ENCODE peak calls at places on chromosomes 12 and 14, in four cellular contexts. F is K562, W is A549, S is GM12878. D is an unnamed sample.

GRCh38 chr12:56408799-56409417 is 40.3 kb downstream of the TIMELESS start:
- DNase-seq in F (no peak), W (no peak), S (no peak), D (peak)

GRCh38 chr12:64837427-64837826 is 13.0 kb downstream of the TBC1D30 start:
- DNase-seq in F (no peak), W (no peak), S (no peak), D (no peak)

GRCh38 chr12:113328368-113328889 is 6.5 kb downstream of the SLC8B1 start:
- DNase-seq in F (no peak), W (no peak), S (no peak), D (no peak)

GRCh38 chr12:86117711-86118110 is 138.5 kb downstream of the MGAT4C start:
- DNase-seq in F (no peak), W (no peak), S (no peak), D (no peak)

GRCh38 chr14:31487891-31488290 is at the start of gene GPR33:
- DNase-seq in F (no peak), W (no peak), S (no peak), D (no peak)

GRCh38 chr14:70317969-70318634 is 41.4 kb downstream of the COX16 start:
- DNase-seq in F (peak), W (peak), S (peak), D (peak)

GRCh38 chr14:36942522-36943245 is 229.7 kb downstream of the SLC25A21 start:
- DNase-seq in F (peak), W (no peak), S (no peak), D (no peak)

GRCh38 chr12:13210543-13211190 is 14.1 kb downstream of the EMP1 start:
- DNase-seq in F (no peak), W (no peak), S (no peak), D (no peak)

GRCh38 chr12:76455582-76456345 is 103.8 kb downstream of the OSBPL8 start:
- DNase-seq in F (peak), W (peak), S (peak), D (peak)

GRCh38 chr12:115383668-115384067 is 699.7 kb upstream of the TBX3 start:
- DNase-seq in F (no peak), W (no peak), S (no peak), D (no peak)

GRCh38 chr14:97266653-97267052 is 469.5 kb downstream of the VRK1 start:
- DNase-seq in F (no peak), W (peak), S (no peak), D (peak)

GRCh38 chr12:46702581-46703344 is 123.0 kb downstream of the SLC38A4 start:
- DNase-seq in F (no peak), W (no peak), S (no peak), D (no peak)

GRCh38 chr12:11814362-11814761 is 164.9 kb downstream of the ETV6 start:
- DNase-seq in F (no peak), W (no peak), S (no peak), D (peak)

GRCh38 chr12:114628199-114628598 is 55.8 kb downstream of the TBX3 start:
- DNase-seq in F (no peak), W (no peak), S (no peak), D (peak)

GRCh38 chr12:16165506-16165905 is 112.0 kb downstream of the SLC15A5 start:
- DNase-seq in F (peak), W (peak), S (no peak), D (peak)

GRCh38 chr14:54894995-54895394 is 7.6 kb downstream of the GCH1 start:
- DNase-seq in F (no peak), W (no peak), S (no peak), D (no peak)

GRCh38 chr12:94290353-94290752 is 142.0 kb downstream of the PLXNC1 start:
- DNase-seq in F (peak), W (no peak), S (no peak), D (no peak)

GRCh38 chr14:19878029-19878642 is 3.2 kb downstream of the OR4K2 start:
- DNase-seq in F (peak), W (no peak), S (no peak), D (peak)

GRCh38 chr14:100103261-100104005 is 38.2 kb downstream of the EVL start:
- DNase-seq in F (no peak), W (no peak), S (no peak), D (no peak)

GRCh38 chr12:68587448-68587873 is 23.2 kb upstream of the RAP1B start:
- DNase-seq in F (no peak), W (no peak), S (peak), D (no peak)

GRCh38 chr14:102592969-102593840 is 756 bp downstream of the RCOR1 start:
- DNase-seq in F (peak), W (peak), S (no peak), D (no peak)

GRCh38 chr14:93683241-93683640 is 105.0 kb downstream of the PRIMA1 start:
- DNase-seq in F (peak), W (no peak), S (no peak), D (no peak)

GRCh38 chr12:119176267-119177055 is 2.3 kb upstream of the HSPB8 start:
- DNase-seq in F (no peak), W (peak), S (no peak), D (peak)

GRCh38 chr12:122297494-122297893 is 31.2 kb upstream of the VPS33A start:
- DNase-seq in F (no peak), W (no peak), S (no peak), D (no peak)

GRCh38 chr14:55942101-55942645 is 176.0 kb upstream of the PELI2 start:
- DNase-seq in F (no peak), W (no peak), S (no peak), D (no peak)

GRCh38 chr12:28905220-28905940 is 243.7 kb upstream of the FAR2 start:
- DNase-seq in F (no peak), W (no peak), S (no peak), D (no peak)

GRCh38 chr14:83867871-83868270 is 1662.1 kb upstream of the FLRT2 start:
- DNase-seq in F (no peak), W (no peak), S (no peak), D (no peak)

DNA sequence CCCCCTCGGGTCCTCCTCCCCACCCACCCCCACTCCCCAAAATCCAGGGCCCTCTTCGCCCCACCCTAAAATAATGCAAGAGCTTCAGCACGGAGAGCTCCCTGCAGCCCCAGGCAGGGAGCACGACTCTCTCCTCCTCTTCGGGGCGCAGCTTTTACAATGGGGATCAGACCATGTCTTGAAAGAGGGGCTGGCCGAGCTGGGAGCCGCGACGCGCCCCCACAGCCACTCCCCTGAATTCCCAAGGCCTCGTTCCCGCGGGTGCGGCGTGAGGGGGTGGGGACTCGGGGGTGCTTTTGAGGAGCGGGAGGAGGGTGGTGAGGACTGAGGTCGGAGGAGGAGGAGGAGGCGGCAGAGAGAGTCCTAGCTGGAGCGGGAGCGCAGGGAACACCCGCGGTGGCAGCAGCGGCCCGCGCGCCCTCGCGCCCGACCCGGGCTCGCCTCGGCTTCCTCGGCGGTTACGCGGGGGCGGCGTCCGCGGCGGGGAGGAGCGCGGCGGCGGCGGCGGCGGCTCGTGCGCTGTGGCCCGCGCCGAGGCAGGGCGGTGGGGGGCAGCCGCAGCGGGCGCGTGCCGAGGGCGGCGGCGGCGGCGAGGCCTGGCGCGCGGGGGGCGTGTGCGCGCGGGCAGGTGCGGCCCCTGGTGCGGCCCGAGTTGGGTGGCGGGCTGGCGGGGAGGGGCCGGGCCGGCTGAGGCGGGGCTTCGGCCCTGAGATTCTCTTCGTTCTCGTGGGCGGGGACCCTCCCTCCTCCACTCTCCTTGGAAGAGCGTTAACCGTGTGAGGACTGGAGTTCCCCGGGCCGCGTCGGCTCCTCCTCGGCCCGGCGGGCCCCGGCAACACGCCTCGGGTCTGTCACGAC is at the start of gene ANKS1B:
- DNase-seq in F (peak), W (peak), S (no peak), D (no peak)
- TF ChIP-seq ESRRA in F (no peak), W (no peak), S (no peak), D (no peak)

DNA sequence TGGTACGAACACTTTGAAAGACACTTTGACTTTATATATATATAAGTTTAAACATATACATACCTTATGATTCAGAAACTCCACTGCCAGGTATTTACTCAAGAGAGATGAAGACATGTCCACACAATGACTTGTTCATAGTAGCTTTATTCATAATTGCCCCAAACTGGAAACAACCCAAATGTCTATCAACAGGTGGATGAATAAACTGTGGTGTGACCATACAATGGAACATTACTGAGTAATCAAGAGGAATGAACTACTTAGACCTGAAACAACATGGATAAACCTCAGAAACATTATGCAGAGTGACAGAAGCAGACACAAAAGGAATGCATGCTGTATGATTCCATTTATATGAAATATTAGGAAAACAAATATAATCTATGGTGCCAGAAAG is 71.1 kb downstream of the PPP1R36 start:
- DNase-seq in F (no peak), W (no peak), S (no peak), D (no peak)
- TF ChIP-seq POLR2AphosphoS2 in F (no peak), W (no peak), S (no peak), D (no peak)

GRCh38 chr14:68934034-68934433 is 45.1 kb downstream of the ACTN1 start:
- DNase-seq in F (no peak), W (no peak), S (no peak), D (no peak)

GRCh38 chr14:68931474-68932051 is 47.5 kb downstream of the ACTN1 start:
- DNase-seq in F (no peak), W (no peak), S (no peak), D (no peak)

GRCh38 chr14:68932219-68932618 is 46.9 kb downstream of the ACTN1 start:
- DNase-seq in F (no peak), W (no peak), S (no peak), D (no peak)

GRCh38 chr14:68931063-68931462 is 48.0 kb downstream of the ACTN1 start:
- DNase-seq in F (no peak), W (no peak), S (no peak), D (no peak)

GRCh38 chr14:68932686-68933085 is 46.4 kb downstream of the ACTN1 start:
- DNase-seq in F (no peak), W (no peak), S (no peak), D (no peak)
- TF ChIP-seq MAX in F (no peak), W (no peak), S (no peak), D (no peak)

GRCh38 chr12:123306200-123306599 is 34.5 kb upstream of the CDK2AP1 start:
- DNase-seq in F (no peak), W (no peak), S (no peak), D (no peak)
- TF ChIP-seq ESRRA in F (no peak), W (no peak), S (no peak), D (no peak)

GRCh38 chr12:109900752-109901580 is 892 bp downstream of the TCHP start:
- DNase-seq in F (peak), W (peak), S (no peak), D (no peak)
- TF ChIP-seq POLR2AphosphoS2 in F (no peak), W (no peak), S (no peak), D (no peak)

D was measured in HepG2.